ENCODE peak calls at places on chromosomes 3 and 15, in seven cellular contexts. B is activated naive CD4-positive, alpha-beta T cell treated with Interleukin-2 at 50 U/mL for 16 hours; D is brain pericyte; N is 8988T; M is T-helper 2 cell; T is GM13976; S is hippocampal formation. L is an unnamed sample.

GRCh38 chr3:128435058-128435457 is 31.6 kb downstream of the DNAJB8 start:
- DNase-seq in T (no peak), B (no peak), M (no peak), S (no peak), N (no peak), D (no peak), L (no peak)

GRCh38 chr15:44956388-44956787 is at the start of gene TERB2:
- DNase-seq in T (no peak), B (no peak), N (no peak), M (no peak), D (no peak), S (no peak), L (no peak)

GRCh38 chr3:194267744-194268658 is 83.1 kb downstream of the CPN2 start:
- DNase-seq in S (no peak), M (no peak), D (no peak), N (no peak), T (no peak), B (no peak), L (no peak)

GRCh38 chr3:65019412-65020093 is 331.8 kb upstream of the ADAMTS9 start:
- DNase-seq in N (no peak), T (no peak), M (no peak), B (no peak), S (no peak), D (no peak), L (no peak)

GRCh38 chr3:42612928-42613327 is 12.4 kb downstream of the NKTR start:
- DNase-seq in S (no peak), B (no peak), D (no peak), T (peak; percentile 25), M (no peak), N (no peak), L (no peak)

GRCh38 chr15:56464893-56465520 is at the start of gene MNS1:
- DNase-seq in D (peak; percentile 91), S (peak; percentile 90), N (peak; percentile 51), B (peak; percentile 44), M (peak; percentile 78), T (peak; percentile 92), L (peak; percentile 97)

GRCh38 chr3:105473521-105474223 is 107.0 kb downstream of the ALCAM start:
- DNase-seq in S (peak; percentile 29), M (peak; percentile 8), T (no peak), D (no peak), N (no peak), B (no peak), L (peak; percentile 31)

GRCh38 chr3:174425422-174425821 is 433.7 kb upstream of the NAALADL2 start:
- DNase-seq in D (no peak), N (no peak), B (no peak), T (no peak), S (no peak), M (no peak), L (no peak)

GRCh38 chr3:32376098-32376497 is 15.6 kb upstream of the CMTM7 start:
- DNase-seq in S (peak; percentile 12), T (no peak), N (no peak), M (no peak), B (no peak), D (no peak), L (no peak)

GRCh38 chr3:74633021-74633420 is 18.6 kb upstream of the CNTN3 start:
- DNase-seq in B (no peak), N (no peak), T (no peak), D (no peak), S (no peak), M (no peak), L (no peak)

GRCh38 chr15:98682992-98683701 is 34.8 kb downstream of the IGF1R start:
- DNase-seq in D (no peak), S (no peak), N (no peak), T (no peak), M (no peak), B (no peak), L (no peak)